ENCODE peak calls at places on chromosomes 13 and 19, in four cellular contexts. C is cardiac fibroblast, J is left lung, F is transverse colon. T is an unnamed sample.
A peak's percentile ranks its signal among the peaks of the same experiment; 100 is the strongest.

GRCh38 chr19:32870154-32870573 is 597 bp upstream of the SLC7A9 start:
- DNase-seq in C (no peak), J (no peak), F (no peak), T (peak; percentile 85)

GRCh38 chr19:19420570-19421301 is 15.3 kb downstream of the GATAD2A start:
- DNase-seq in C (no peak), J (no peak), F (no peak), T (no peak)

GRCh38 chr19:58128041-58128685 is 22.4 kb downstream of the ZNF329 start:
- DNase-seq in C (no peak), J (no peak), F (no peak), T (no peak)

GRCh38 chr13:110424596-110425443 is 117.7 kb downstream of the COL4A2 start:
- DNase-seq in C (no peak), J (no peak), F (no peak), T (no peak)

GRCh38 chr13:89726690-89727435 is 1620.6 kb upstream of the MIR17HG start:
- DNase-seq in C (peak; percentile 52), J (no peak), F (no peak), T (no peak)

GRCh38 chr19:47443331-47443730 is 24.0 kb upstream of the MEIS3 start:
- DNase-seq in C (no peak), J (no peak), F (no peak), T (no peak)

GRCh38 chr13:112105244-112105681 is 38.3 kb downstream of the SOX1 start:
- DNase-seq in C (no peak), J (no peak), F (no peak), T (no peak)

GRCh38 chr19:18807861-18808331 is 16.8 kb upstream of the COMP start:
- DNase-seq in C (peak; percentile 58), J (no peak), F (no peak), T (no peak)

GRCh38 chr13:111046590-111047141 is 68.4 kb upstream of the ARHGEF7 start:
- DNase-seq in C (peak; percentile 42), J (no peak), F (no peak), T (no peak)

GRCh38 chr13:82330499-82330898 is 1551.8 kb downstream of the SLITRK1 start:
- DNase-seq in C (peak; percentile 25), J (no peak), F (no peak), T (no peak)

GRCh38 chr13:100789481-100789880 is 114.9 kb upstream of the TMTC4 start:
- DNase-seq in C (peak; percentile 1), J (peak; percentile 48), F (no peak), T (no peak)

GRCh38 chr19:38392707-38393308 is 4.3 kb downstream of the SPRED3 start:
- DNase-seq in C (peak; percentile 34), J (no peak), F (no peak), T (peak; percentile 84)

DNA sequence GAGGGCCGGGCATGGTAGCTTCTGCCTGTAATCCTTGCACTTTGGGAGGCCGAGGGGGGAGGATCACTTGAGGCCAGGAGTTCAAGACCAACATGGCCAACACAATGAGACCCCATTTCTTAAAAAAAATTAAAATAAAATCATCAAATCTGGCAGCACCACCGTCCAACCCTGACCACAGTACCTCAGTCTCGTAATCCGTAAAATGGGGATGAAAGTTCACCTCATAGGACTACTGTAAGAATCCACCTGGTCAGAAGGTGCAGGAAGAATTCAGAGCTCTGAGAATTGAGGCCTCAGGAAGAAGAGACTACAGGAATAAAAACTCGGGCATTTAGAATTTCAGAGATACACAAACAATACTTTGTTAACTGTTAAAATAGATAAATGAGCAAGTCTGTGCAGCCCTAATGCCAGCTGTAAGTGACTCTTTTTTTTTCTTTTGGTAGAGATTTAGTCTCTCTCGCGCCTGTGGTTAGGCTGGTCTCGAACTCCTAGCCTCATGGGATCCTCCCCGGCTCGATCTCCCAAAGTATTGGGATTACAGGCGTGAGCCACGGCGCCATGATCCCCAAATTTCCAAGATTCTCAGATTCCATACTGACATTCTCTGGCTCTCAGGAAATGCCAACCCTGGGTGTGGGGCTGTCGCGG is 2.9 kb downstream of the PPP1R13L start:
- DNase-seq in C (no peak), J (no peak), F (no peak), T (no peak)
- H3K4me3 ChIP-seq in C (no peak overlapping the region), J (peak overlapping the region; percentile 16), F (no peak overlapping the region), T (no peak overlapping the region)

GRCh38 chr19:7852851-7853759 is 21.1 kb downstream of the PRR36 start:
- DNase-seq in C (peak; percentile 69), J (peak; percentile 77), F (peak; percentile 86), T (peak; percentile 88)
- H3K4me3 ChIP-seq in C (no peak overlapping the region), J (no peak overlapping the region), F (no peak overlapping the region), T (no peak overlapping the region)

GRCh38 chr19:43910884-43911283 is 24.2 kb downstream of the ZNF45 start:
- DNase-seq in C (no peak), J (no peak), F (no peak), T (no peak)

GRCh38 chr19:43908659-43909058 is 26.4 kb downstream of the ZNF45 start:
- DNase-seq in C (no peak), J (no peak), F (no peak), T (no peak)

GRCh38 chr19:43913383-43913782 is 21.7 kb downstream of the ZNF45 start:
- DNase-seq in C (no peak), J (no peak), F (no peak), T (no peak)

DNA sequence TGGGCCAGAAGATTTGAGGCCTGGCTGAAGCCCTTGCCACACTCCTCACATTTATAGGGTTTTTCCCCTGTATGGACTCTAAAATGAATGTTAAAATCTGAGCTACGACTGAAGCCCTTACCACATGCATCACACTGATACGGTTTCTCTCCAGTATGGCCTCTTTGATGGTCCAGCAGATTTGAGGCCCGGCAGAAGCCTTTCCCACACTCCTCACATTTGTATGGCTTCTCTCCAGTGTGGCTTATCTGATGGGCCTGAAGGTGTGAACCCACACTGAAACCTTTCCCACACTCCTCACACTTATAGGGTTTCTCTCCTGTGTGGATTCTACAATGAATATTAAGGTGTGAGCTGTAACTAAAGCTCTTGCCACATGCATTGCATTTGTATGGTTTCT is 21.0 kb downstream of the ZNF45 start:
- DNase-seq in C (no peak), J (no peak), F (no peak), T (no peak)
- H3K4me3 ChIP-seq in C (no peak overlapping the region), J (no peak overlapping the region), F (no peak overlapping the region), T (no peak overlapping the region)

GRCh38 chr13:39106216-39106995 is 68.2 kb downstream of the NHLRC3 start:
- DNase-seq in C (no peak), J (no peak), F (peak; percentile 8), T (no peak)

GRCh38 chr13:39108746-39109145 is 70.5 kb downstream of the NHLRC3 start:
- DNase-seq in C (no peak), J (no peak), F (no peak), T (no peak)

GRCh38 chr13:39107484-39108040 is 69.3 kb downstream of the NHLRC3 start:
- DNase-seq in C (no peak), J (no peak), F (no peak), T (no peak)

GRCh38 chr13:39111145-39111544 is 72.9 kb downstream of the NHLRC3 start:
- DNase-seq in C (no peak), J (no peak), F (no peak), T (no peak)

GRCh38 chr13:39110518-39111097 is 72.4 kb downstream of the NHLRC3 start:
- DNase-seq in C (no peak), J (no peak), F (no peak), T (no peak)
- H3K4me3 ChIP-seq in C (no peak overlapping the region), J (no peak overlapping the region), F (no peak overlapping the region), T (no peak overlapping the region)

DNA sequence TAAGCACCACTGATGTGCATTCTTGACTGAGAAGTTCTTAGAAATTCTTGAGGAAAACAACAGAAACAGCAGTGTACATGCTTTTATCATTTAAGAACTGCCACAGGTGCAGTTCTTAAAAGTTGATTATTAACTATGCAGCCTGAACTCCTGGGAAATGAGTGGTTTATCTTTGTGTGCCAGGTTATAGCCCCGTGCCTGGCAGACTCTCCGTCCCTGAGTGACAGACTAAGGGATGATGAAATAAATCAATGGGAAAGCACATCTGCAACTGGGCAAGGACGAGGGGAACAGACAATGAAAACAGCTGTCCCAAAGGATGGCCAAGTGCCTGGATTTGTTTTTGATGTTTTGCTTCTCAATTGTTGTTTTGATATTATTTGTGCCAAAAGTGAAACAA is 84.4 kb upstream of the SPATA13 start:
- DNase-seq in C (no peak), J (no peak), F (peak; percentile 49), T (no peak)
- H3K4me3 ChIP-seq in C (no peak overlapping the region), J (no peak overlapping the region), F (no peak overlapping the region), T (peak overlapping the region; percentile 14)

GRCh38 chr13:47908200-47908902 is 92.7 kb downstream of the SUCLA2 start:
- DNase-seq in C (peak; percentile 26), J (no peak), F (no peak), T (no peak)

GRCh38 chr13:47901451-47901850 is 99.6 kb downstream of the SUCLA2 start:
- DNase-seq in C (peak; percentile 17), J (no peak), F (no peak), T (no peak)

GRCh38 chr13:47904891-47905290 is 96.2 kb downstream of the SUCLA2 start:
- DNase-seq in C (no peak), J (no peak), F (no peak), T (no peak)

GRCh38 chr13:47904239-47904638 is 96.8 kb downstream of the SUCLA2 start:
- DNase-seq in C (no peak), J (no peak), F (no peak), T (no peak)

GRCh38 chr13:47903836-47904235 is 97.2 kb downstream of the SUCLA2 start:
- DNase-seq in C (peak; percentile 52), J (no peak), F (no peak), T (no peak)
- H3K4me3 ChIP-seq in C (no peak overlapping the region), J (peak overlapping the region; percentile 24), F (no peak overlapping the region), T (peak overlapping the region; percentile 18)

GRCh38 chr19:53555352-53555751 is 17.4 kb downstream of the ZNF331 start:
- DNase-seq in C (no peak), J (no peak), F (no peak), T (no peak)
- H3K4me3 ChIP-seq in C (peak overlapping the region; percentile 58), J (peak overlapping the region; percentile 54), F (no peak overlapping the region), T (no peak overlapping the region)

GRCh38 chr13:21025539-21025938 is 35.8 kb downstream of the LATS2 start:
- DNase-seq in C (no peak), J (no peak), F (no peak), T (no peak)

GRCh38 chr13:21020581-21020980 is 40.8 kb downstream of the LATS2 start:
- DNase-seq in C (no peak), J (no peak), F (no peak), T (no peak)

GRCh38 chr13:21022056-21022693 is 39.2 kb downstream of the LATS2 start:
- DNase-seq in C (no peak), J (no peak), F (no peak), T (no peak)

GRCh38 chr13:21020176-21020575 is 41.2 kb downstream of the LATS2 start:
- DNase-seq in C (no peak), J (no peak), F (no peak), T (no peak)

GRCh38 chr13:21022694-21023325 is 38.6 kb downstream of the LATS2 start:
- DNase-seq in C (no peak), J (no peak), F (no peak), T (no peak)
- H3K4me3 ChIP-seq in C (no peak overlapping the region), J (no peak overlapping the region), F (no peak overlapping the region), T (no peak overlapping the region)

GRCh38 chr13:41935501-41935900 is 25.4 kb downstream of the VWA8 start:
- DNase-seq in C (no peak), J (no peak), F (no peak), T (no peak)
- H3K4me3 ChIP-seq in C (no peak overlapping the region), J (no peak overlapping the region), F (no peak overlapping the region), T (no peak overlapping the region)